ENCODE peak calls at places on chromosomes 13 and 19, in four cellular contexts. I, O, G and Q are unnamed samples.
A peak's percentile ranks its signal among the peaks of the same experiment; 100 is the strongest.

GRCh38 chr19:39167461-39168257 is 29.1 kb upstream of the NCCRP1 start:
- DNase-seq in I (peak; percentile 51), O (no peak), G (no peak), Q (no peak)

GRCh38 chr13:103835052-103835451 is 768.8 kb upstream of the SLC10A2 start:
- DNase-seq in I (no peak), O (no peak), G (no peak), Q (no peak)

GRCh38 chr13:40668335-40668734 is 1.9 kb upstream of the FOXO1 start:
- DNase-seq in I (no peak), O (peak; percentile 63), G (peak; percentile 27), Q (peak; percentile 79)

GRCh38 chr19:55115446-55116065 is 1.9 kb downstream of the PPP1R12C start:
- DNase-seq in I (no peak), O (no peak), G (no peak), Q (no peak)

GRCh38 chr19:57105976-57106610 is 13.7 kb upstream of the USP29 start:
- DNase-seq in I (no peak), O (no peak), G (no peak), Q (no peak)

GRCh38 chr13:100209857-100210580 is 121.1 kb downstream of the PCCA start:
- DNase-seq in I (no peak), O (no peak), G (peak; percentile 75), Q (no peak)

GRCh38 chr13:111160648-111161047 is 45.5 kb downstream of the ARHGEF7 start:
- DNase-seq in I (no peak), O (no peak), G (no peak), Q (no peak)

GRCh38 chr19:676343-677105 is at the start of gene FSTL3:
- DNase-seq in I (no peak), O (no peak), G (peak; percentile 34), Q (peak; percentile 63)

GRCh38 chr19:12984143-12984627 is 11.1 kb upstream of the NFIX start:
- DNase-seq in I (no peak), O (no peak), G (no peak), Q (no peak)

GRCh38 chr13:79918620-79919019 is 422.3 kb downstream of the SPRY2 start:
- DNase-seq in I (no peak), O (no peak), G (no peak), Q (no peak)

GRCh38 chr13:30880756-30881155 is 25.3 kb upstream of the MEDAG start:
- DNase-seq in I (no peak), O (peak; percentile 62), G (peak; percentile 99), Q (no peak)

GRCh38 chr19:397321-397720 is 11.6 kb downstream of the C2CD4C start:
- DNase-seq in I (no peak), O (no peak), G (no peak), Q (no peak)

GRCh38 chr13:107721436-107721835 is 493.9 kb downstream of the LIG4 start:
- DNase-seq in I (no peak), O (no peak), G (peak; percentile 19), Q (no peak)

GRCh38 chr13:110287031-110287828 is 19.7 kb downstream of the COL4A1 start:
- DNase-seq in I (no peak), O (no peak), G (no peak), Q (no peak)

GRCh38 chr13:98445340-98446233 is 131.3 kb downstream of the STK24 start:
- DNase-seq in I (peak; percentile 74), O (peak; percentile 78), G (peak; percentile 52), Q (peak; percentile 68)

GRCh38 chr13:38167164-38167822 is 182.4 kb upstream of the UFM1 start:
- DNase-seq in I (no peak), O (no peak), G (no peak), Q (no peak)

GRCh38 chr13:96229356-96229755 is 139.4 kb downstream of the HS6ST3 start:
- DNase-seq in I (no peak), O (no peak), G (peak; percentile 6), Q (no peak)

GRCh38 chr19:15379996-15380647 is 535 bp upstream of the AKAP8 start:
- DNase-seq in I (no peak), O (no peak), G (peak; percentile 37), Q (peak; percentile 80)

GRCh38 chr13:41029629-41030028 is 10.5 kb upstream of the ELF1 start:
- DNase-seq in I (no peak), O (no peak), G (no peak), Q (no peak)

GRCh38 chr13:73782781-73783180 is 351.4 kb downstream of the KLF12 start:
- DNase-seq in I (no peak), O (no peak), G (peak; percentile 27), Q (no peak)

GRCh38 chr13:113660066-113660465 is 2.1 kb upstream of the ATP4B start:
- DNase-seq in I (no peak), O (no peak), G (no peak), Q (no peak)

GRCh38 chr13:40486518-40487163 is 179.8 kb downstream of the FOXO1 start:
- DNase-seq in I (no peak), O (no peak), G (no peak), Q (no peak)

GRCh38 chr19:11849264-11849615 is 714 bp downstream of the ZNF439 start:
- DNase-seq in I (no peak), O (no peak), G (peak; percentile 9), Q (no peak)

GRCh38 chr19:48393559-48394330 is at the start of gene GRIN2D:
- DNase-seq in I (no peak), O (no peak), G (peak; percentile 26), Q (no peak)

GRCh38 chr19:51926426-51926783 is 867 bp upstream of the ZNF613 start:
- DNase-seq in I (no peak), O (no peak), G (no peak), Q (peak; percentile 48)

GRCh38 chr19:51931921-51932320 is 4.6 kb downstream of the ZNF613 start:
- DNase-seq in I (no peak), O (no peak), G (no peak), Q (no peak)

GRCh38 chr19:51927859-51928258 is 587 bp downstream of the ZNF613 start:
- DNase-seq in I (no peak), O (no peak), G (no peak), Q (no peak)

GRCh38 chr19:51921949-51922348 is 5.3 kb upstream of the ZNF613 start:
- DNase-seq in I (no peak), O (no peak), G (no peak), Q (no peak)

DNA sequence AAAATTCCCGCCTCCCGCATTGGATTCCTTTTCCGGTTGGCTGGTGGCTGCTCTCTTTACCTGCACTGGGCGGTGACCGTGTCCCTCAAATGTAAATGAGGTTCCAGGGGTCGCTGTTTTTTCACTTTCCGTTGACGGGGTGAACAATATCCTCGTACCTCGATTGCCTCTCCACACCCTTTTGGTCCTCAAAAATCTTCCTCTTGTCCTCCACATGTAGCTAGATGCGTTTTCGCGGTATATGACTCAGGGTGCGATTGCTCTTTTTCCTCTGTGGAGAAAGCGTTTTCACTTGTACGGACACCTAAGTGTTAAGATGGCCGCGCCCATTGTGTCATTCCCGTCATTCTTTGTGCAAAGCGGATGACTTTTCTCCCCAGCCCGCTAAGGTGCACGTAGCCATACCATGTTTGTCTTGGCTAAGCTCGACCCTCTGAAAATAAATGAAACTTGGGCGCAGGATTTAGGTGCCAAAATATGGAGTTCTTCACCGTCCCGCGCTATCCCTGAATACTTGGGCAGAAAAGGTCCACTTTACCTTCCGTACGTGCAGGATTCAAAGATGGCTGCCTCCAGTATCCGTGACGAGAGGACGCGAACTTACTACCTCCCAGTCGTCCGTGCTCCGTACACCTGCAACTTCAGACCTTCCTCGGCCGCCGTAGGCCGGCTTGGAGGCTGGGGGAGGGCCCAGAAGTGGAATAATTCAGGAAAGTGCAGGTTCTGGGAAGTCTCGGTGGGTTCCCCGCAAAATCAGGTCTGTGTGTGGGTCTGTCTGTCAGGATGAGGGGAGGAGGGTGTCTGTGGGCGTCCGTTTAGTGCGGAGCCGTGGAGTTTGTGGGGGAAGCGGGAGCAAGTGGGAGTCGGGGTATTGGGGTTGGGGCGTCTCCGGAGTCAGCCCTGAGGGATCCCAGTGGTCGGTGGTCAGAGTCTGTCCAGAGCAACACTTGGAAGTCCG is at the start of gene ZNF613:
- DNase-seq in I (peak; percentile 91), O (peak; percentile 83), G (peak; percentile 97), Q (peak; percentile 91)
- TF ChIP-seq CTCF in I (no peak), O (no peak), G (peak; percentile 23), Q (peak; percentile 23)

GRCh38 chr19:10761443-10762242 is 43.8 kb downstream of the DNM2 start:
- DNase-seq in I (no peak), O (no peak), G (no peak), Q (no peak)

GRCh38 chr19:10763399-10763798 is 45.5 kb downstream of the DNM2 start:
- DNase-seq in I (no peak), O (no peak), G (no peak), Q (no peak)

GRCh38 chr19:10764340-10764894 is 46.5 kb downstream of the DNM2 start:
- DNase-seq in I (peak; percentile 42), O (no peak), G (no peak), Q (no peak)

GRCh38 chr19:10763828-10764339 is 46.0 kb downstream of the DNM2 start:
- DNase-seq in I (no peak), O (no peak), G (no peak), Q (no peak)

DNA sequence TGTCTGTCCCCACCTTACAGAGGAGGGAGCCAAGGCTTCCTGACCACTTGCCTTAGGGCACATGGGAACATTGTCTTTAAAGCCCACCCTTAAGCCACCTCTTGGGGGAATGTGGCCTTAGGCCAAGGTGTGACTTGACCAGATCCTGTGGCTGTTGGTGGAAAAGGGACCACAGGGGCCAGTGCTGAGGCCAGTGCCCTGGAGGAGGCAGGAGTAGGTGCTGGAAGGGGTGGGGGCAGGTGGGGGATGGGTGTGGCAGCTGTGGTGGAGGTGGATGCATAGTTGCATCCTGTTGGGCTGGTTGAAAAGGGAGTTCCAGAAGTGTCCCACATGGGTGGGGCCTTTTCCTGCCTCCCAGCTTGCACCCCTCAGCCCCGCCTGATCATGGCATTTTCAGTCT is 44.8 kb downstream of the DNM2 start:
- DNase-seq in I (no peak), O (no peak), G (no peak), Q (no peak)
- H3K4me1 ChIP-seq in I (peaks cover 53% of the 10 kb centered on the region), O (peaks cover 76% of the 10 kb centered on the region), G (peaks cover 9% of the 10 kb centered on the region), Q (peaks cover 30% of the 10 kb centered on the region)

GRCh38 chr19:34732548-34733255 is 1.3 kb upstream of the ZNF181 start:
- DNase-seq in I (peak; percentile 18), O (no peak), G (no peak), Q (no peak)
- H3K27ac ChIP-seq in I (peak overlapping the region; percentile 98), O (peak overlapping the region; percentile 99), G (peak overlapping the region; percentile 99), Q (peak overlapping the region; percentile 96)

GRCh38 chr13:25114220-25114619 is 18.3 kb downstream of the PABPC3 start:
- DNase-seq in I (peak; percentile 70), O (peak; percentile 75), G (peak; percentile 71), Q (peak; percentile 62)
- TF ChIP-seq CTCF in I (peak; percentile 44), O (peak; percentile 60), G (peak; percentile 98), Q (peak; percentile 58)